ENCODE peak calls at places on chromosomes 4 and X, in six cellular contexts. A is Ammon's horn; T is stimulated activated CD4-positive, alpha-beta T cell treated with anti-CD3 and anti-CD28 coated beads, TNF-alpha, amount 100 ng/mL, for 4 hours; C is nucleus accumbens; R is GF-D8; Q is fibroblast of mammary gland. G is an unnamed sample.

GRCh38 chrX:85111347-85111746 is 107.7 kb downstream of the APOOL start:
- DNase-seq in A (no peak), T (no peak), C (no peak), R (no peak), Q (peak), G (peak)

GRCh38 chrX:140318306-140318705 is 186.6 kb downstream of the SOX3 start:
- DNase-seq in A (no peak), T (no peak), C (no peak), R (no peak), Q (no peak), G (no peak)

GRCh38 chrX:40318796-40319195 is 221.0 kb upstream of the BCOR start:
- DNase-seq in A (no peak), T (no peak), C (no peak), R (no peak), Q (no peak), G (no peak)

GRCh38 chr4:3293410-3294391 is 880 bp downstream of the RGS12 start:
- DNase-seq in A (no peak), T (no peak), C (no peak), R (no peak), Q (no peak), G (no peak)

GRCh38 chrX:24838624-24839023 is 144.9 kb downstream of the POLA1 start:
- DNase-seq in A (peak), T (no peak), C (no peak), R (no peak), Q (peak), G (peak)

GRCh38 chrX:7146703-7147430 is 645 bp upstream of the STS start:
- DNase-seq in A (no peak), T (no peak), C (no peak), R (no peak), Q (peak), G (no peak)

GRCh38 chr4:185567828-185568442 is 32.6 kb upstream of the PDLIM3 start:
- DNase-seq in A (peak), T (no peak), C (peak), R (no peak), Q (peak), G (no peak)

GRCh38 chrX:70088281-70088680 is 26.0 kb downstream of the OTUD6A start:
- DNase-seq in A (no peak), T (no peak), C (no peak), R (no peak), Q (no peak), G (no peak)

GRCh38 chr4:142352682-142353081 is 493.4 kb downstream of the INPP4B start:
- DNase-seq in A (no peak), T (no peak), C (no peak), R (no peak), Q (no peak), G (no peak)

GRCh38 chrX:9682456-9682855 is 83.2 kb downstream of the GPR143 start:
- DNase-seq in A (peak), T (no peak), C (no peak), R (no peak), Q (peak), G (no peak)

GRCh38 chr4:104491396-104491821 is 3.3 kb downstream of the CXXC4 start:
- DNase-seq in A (peak), T (no peak), C (peak), R (no peak), Q (peak), G (peak)

GRCh38 chr4:7739918-7740865 is 199.5 kb downstream of the AFAP1 start:
- DNase-seq in A (no peak), T (no peak), C (no peak), R (no peak), Q (no peak), G (no peak)

GRCh38 chr4:135724426-135724825 is 1522.8 kb upstream of the PABPC4L start:
- DNase-seq in A (no peak), T (no peak), C (no peak), R (no peak), Q (no peak), G (no peak)

GRCh38 chr4:130636486-130636885 is 1540.5 kb downstream of the C4orf33 start:
- DNase-seq in A (no peak), T (no peak), C (no peak), R (no peak), Q (no peak), G (no peak)

GRCh38 chr4:121900132-121900983 is 30.1 kb upstream of the BBS7 start:
- DNase-seq in A (peak), T (peak), C (peak), R (no peak), Q (peak), G (peak)

GRCh38 chrX:71992711-71993110 is 82.1 kb downstream of the NHSL2 start:
- DNase-seq in A (no peak), T (no peak), C (no peak), R (no peak), Q (no peak), G (no peak)

GRCh38 chr4:57679969-57680368 is 569.8 kb upstream of the IGFBP7 start:
- DNase-seq in A (no peak), T (no peak), C (no peak), R (no peak), Q (no peak), G (no peak)

GRCh38 chr4:83276299-83277040 is 8.1 kb downstream of the COQ2 start:
- DNase-seq in A (no peak), T (no peak), C (no peak), R (no peak), Q (peak), G (no peak)

GRCh38 chrX:9700555-9700954 is 65.1 kb downstream of the GPR143 start:
- DNase-seq in A (no peak), T (no peak), C (no peak), R (no peak), Q (no peak), G (no peak)

GRCh38 chrX:30680618-30681017 is 27.4 kb downstream of the GK start:
- DNase-seq in A (no peak), T (no peak), C (no peak), R (no peak), Q (no peak), G (no peak)